ENCODE peak calls at places on chromosomes 13 and 19, in five cellular contexts. One of them, this sample, is unnamed.

GRCh38 chr19:41702208-41702651 is 6.2 kb upstream of the CEACAM5 start:
- DNase-seq in neuronal stem cell: no peak
- DNase-seq in transverse colon: no peak
- DNase-seq in psoas muscle: no peak
- DNase-seq in BJ: peak
- DNase-seq in this sample: no peak

GRCh38 chr19:58007285-58007684 is 4.7 kb upstream of the ZNF606 start:
- DNase-seq in psoas muscle: no peak
- DNase-seq in BJ: no peak
- DNase-seq in neuronal stem cell: no peak
- DNase-seq in transverse colon: no peak
- DNase-seq in this sample: no peak

GRCh38 chr19:7907544-7907943 is 3.9 kb downstream of the MAP2K7 start:
- DNase-seq in psoas muscle: no peak
- DNase-seq in transverse colon: peak
- DNase-seq in neuronal stem cell: no peak
- DNase-seq in BJ: no peak
- DNase-seq in this sample: no peak

GRCh38 chr13:26956532-26957142 is 196.1 kb upstream of the GPR12 start:
- DNase-seq in psoas muscle: no peak
- DNase-seq in transverse colon: peak
- DNase-seq in BJ: no peak
- DNase-seq in neuronal stem cell: no peak
- DNase-seq in this sample: no peak

GRCh38 chr13:79417741-79418140 is 11.7 kb upstream of the RBM26 start:
- DNase-seq in psoas muscle: no peak
- DNase-seq in BJ: no peak
- DNase-seq in transverse colon: no peak
- DNase-seq in neuronal stem cell: no peak
- DNase-seq in this sample: no peak

GRCh38 chr13:37168151-37168550 is 62.7 kb upstream of the CSNK1A1L start:
- DNase-seq in psoas muscle: no peak
- DNase-seq in BJ: no peak
- DNase-seq in transverse colon: no peak
- DNase-seq in neuronal stem cell: no peak
- DNase-seq in this sample: no peak

GRCh38 chr19:50555447-50556235 is 12.6 kb downstream of the LRRC4B start:
- DNase-seq in BJ: no peak
- DNase-seq in transverse colon: no peak
- DNase-seq in neuronal stem cell: no peak
- DNase-seq in psoas muscle: no peak
- DNase-seq in this sample: no peak

GRCh38 chr19:53101518-53101917 is 1.7 kb downstream of the ZNF160 start:
- DNase-seq in psoas muscle: no peak
- DNase-seq in BJ: no peak
- DNase-seq in transverse colon: no peak
- DNase-seq in neuronal stem cell: no peak
- DNase-seq in this sample: no peak

GRCh38 chr19:43776285-43776684 is 4.5 kb downstream of the KCNN4 start:
- DNase-seq in psoas muscle: no peak
- DNase-seq in transverse colon: no peak
- DNase-seq in neuronal stem cell: no peak
- DNase-seq in BJ: no peak
- DNase-seq in this sample: no peak

GRCh38 chr19:42362342-42362741 is 27.8 kb downstream of the CNFN start:
- DNase-seq in transverse colon: no peak
- DNase-seq in neuronal stem cell: no peak
- DNase-seq in BJ: no peak
- DNase-seq in psoas muscle: no peak
- DNase-seq in this sample: no peak

GRCh38 chr13:37475966-37476365 is 122.6 kb downstream of the POSTN start:
- DNase-seq in neuronal stem cell: no peak
- DNase-seq in transverse colon: no peak
- DNase-seq in psoas muscle: no peak
- DNase-seq in BJ: no peak
- DNase-seq in this sample: no peak

GRCh38 chr13:20505405-20506366 is 20.0 kb downstream of the CRYL1 start:
- DNase-seq in psoas muscle: no peak
- DNase-seq in neuronal stem cell: no peak
- DNase-seq in transverse colon: no peak
- DNase-seq in BJ: no peak
- DNase-seq in this sample: no peak

GRCh38 chr13:66069570-66069969 is 1160.6 kb downstream of the PCDH9 start:
- DNase-seq in transverse colon: no peak
- DNase-seq in neuronal stem cell: no peak
- DNase-seq in BJ: no peak
- DNase-seq in psoas muscle: no peak
- DNase-seq in this sample: no peak

GRCh38 chr19:47309608-47310007 is at the start of gene C5AR1:
- DNase-seq in BJ: no peak
- DNase-seq in psoas muscle: no peak
- DNase-seq in transverse colon: peak
- DNase-seq in neuronal stem cell: no peak
- DNase-seq in this sample: no peak

GRCh38 chr13:75963318-75963717 is 327.2 kb downstream of the LMO7 start:
- DNase-seq in BJ: no peak
- DNase-seq in transverse colon: no peak
- DNase-seq in neuronal stem cell: no peak
- DNase-seq in psoas muscle: no peak
- DNase-seq in this sample: no peak

GRCh38 chr19:1649706-1650626 is 2.4 kb downstream of the TCF3 start:
- DNase-seq in transverse colon: no peak
- DNase-seq in neuronal stem cell: no peak
- DNase-seq in psoas muscle: no peak
- DNase-seq in BJ: no peak
- DNase-seq in this sample: no peak
- H3K4me3 ChIP-seq in transverse colon: no peak
- H3K4me3 ChIP-seq in neuronal stem cell: peak
- H3K4me3 ChIP-seq in psoas muscle: no peak
- H3K4me3 ChIP-seq in BJ: peak
- H3K4me3 ChIP-seq in this sample: no peak

DNA sequence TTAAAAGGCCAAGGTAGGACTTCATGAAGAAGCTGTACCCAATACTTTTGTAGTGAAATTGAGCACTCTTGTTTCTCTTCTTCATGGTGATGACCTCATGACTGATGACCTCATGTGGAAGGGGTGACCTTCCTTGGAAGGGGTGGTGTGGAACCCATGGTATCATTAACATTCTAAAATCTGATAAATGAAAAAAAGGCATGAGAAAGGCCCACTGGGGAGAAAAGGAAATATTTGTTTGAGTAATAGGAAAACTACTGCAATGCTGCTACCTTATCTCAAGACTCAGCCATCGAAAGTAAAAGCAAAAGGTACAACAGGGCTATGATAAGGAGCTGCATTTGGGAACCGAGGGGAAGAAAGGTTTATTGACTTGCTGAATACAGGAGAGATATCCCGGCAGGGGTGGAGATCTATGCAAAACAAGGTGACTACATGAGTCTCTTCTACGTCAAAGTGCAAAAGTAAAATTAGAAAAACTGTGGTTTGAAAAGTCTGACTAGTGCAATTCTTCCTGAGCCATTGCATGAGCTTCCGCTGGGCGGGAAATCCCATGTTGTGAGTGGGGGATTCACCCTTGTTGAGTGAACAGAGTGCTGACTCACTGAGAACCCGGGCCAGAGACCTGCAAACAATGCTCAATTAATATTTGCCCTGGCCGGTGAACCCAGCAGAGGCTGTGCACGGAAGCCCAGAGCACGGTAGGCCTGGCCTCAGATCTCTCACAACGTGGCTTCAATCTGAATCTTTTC is 138.9 kb upstream of the RFC3 start:
- DNase-seq in transverse colon: peak
- DNase-seq in psoas muscle: peak
- DNase-seq in neuronal stem cell: no peak
- DNase-seq in BJ: no peak
- DNase-seq in this sample: no peak
- H3K4me3 ChIP-seq in transverse colon: peak
- H3K4me3 ChIP-seq in psoas muscle: no peak
- H3K4me3 ChIP-seq in neuronal stem cell: no peak
- H3K4me3 ChIP-seq in BJ: no peak
- H3K4me3 ChIP-seq in this sample: no peak

GRCh38 chr13:112605531-112605990 is 17.6 kb upstream of the TUBGCP3 start:
- DNase-seq in neuronal stem cell: no peak
- DNase-seq in BJ: no peak
- DNase-seq in psoas muscle: no peak
- DNase-seq in transverse colon: no peak
- DNase-seq in this sample: no peak
- H3K4me3 ChIP-seq in neuronal stem cell: peak
- H3K4me3 ChIP-seq in BJ: peak
- H3K4me3 ChIP-seq in psoas muscle: peak
- H3K4me3 ChIP-seq in transverse colon: peak
- H3K4me3 ChIP-seq in this sample: no peak

GRCh38 chr19:18683109-18683954 is at the start of gene CRTC1:
- DNase-seq in BJ: no peak
- DNase-seq in psoas muscle: peak
- DNase-seq in transverse colon: peak
- DNase-seq in neuronal stem cell: peak
- DNase-seq in this sample: peak

GRCh38 chr19:18683955-18684641 is 618 bp downstream of the CRTC1 start:
- DNase-seq in BJ: no peak
- DNase-seq in psoas muscle: no peak
- DNase-seq in transverse colon: no peak
- DNase-seq in neuronal stem cell: no peak
- DNase-seq in this sample: no peak

GRCh38 chr19:18682807-18683108 is 722 bp upstream of the CRTC1 start:
- DNase-seq in neuronal stem cell: no peak
- DNase-seq in transverse colon: no peak
- DNase-seq in BJ: no peak
- DNase-seq in psoas muscle: no peak
- DNase-seq in this sample: no peak

GRCh38 chr19:18685597-18686164 is 2.2 kb downstream of the CRTC1 start:
- DNase-seq in BJ: no peak
- DNase-seq in psoas muscle: no peak
- DNase-seq in neuronal stem cell: no peak
- DNase-seq in transverse colon: no peak
- DNase-seq in this sample: no peak

GRCh38 chr19:18684642-18684993 is 1.1 kb downstream of the CRTC1 start:
- DNase-seq in BJ: no peak
- DNase-seq in psoas muscle: no peak
- DNase-seq in neuronal stem cell: no peak
- DNase-seq in transverse colon: no peak
- DNase-seq in this sample: no peak
- H3K4me3 ChIP-seq in BJ: peak
- H3K4me3 ChIP-seq in psoas muscle: peak
- H3K4me3 ChIP-seq in neuronal stem cell: peak
- H3K4me3 ChIP-seq in transverse colon: no peak
- H3K4me3 ChIP-seq in this sample: no peak

GRCh38 chr19:49488863-49489537 is 1.6 kb downstream of the RPL13A start:
- DNase-seq in neuronal stem cell: no peak
- DNase-seq in BJ: no peak
- DNase-seq in transverse colon: no peak
- DNase-seq in psoas muscle: no peak
- DNase-seq in this sample: no peak

GRCh38 chr19:49491804-49492572 is 4.2 kb upstream of the RPS11 start:
- DNase-seq in transverse colon: no peak
- DNase-seq in BJ: no peak
- DNase-seq in neuronal stem cell: no peak
- DNase-seq in psoas muscle: no peak
- DNase-seq in this sample: no peak

GRCh38 chr19:49489601-49490167 is 2.3 kb downstream of the RPL13A start:
- DNase-seq in neuronal stem cell: no peak
- DNase-seq in BJ: no peak
- DNase-seq in psoas muscle: no peak
- DNase-seq in transverse colon: no peak
- DNase-seq in this sample: no peak

GRCh38 chr19:49491030-49491803 is 3.8 kb downstream of the RPL13A start:
- DNase-seq in BJ: no peak
- DNase-seq in transverse colon: no peak
- DNase-seq in neuronal stem cell: no peak
- DNase-seq in psoas muscle: no peak
- DNase-seq in this sample: no peak

DNA sequence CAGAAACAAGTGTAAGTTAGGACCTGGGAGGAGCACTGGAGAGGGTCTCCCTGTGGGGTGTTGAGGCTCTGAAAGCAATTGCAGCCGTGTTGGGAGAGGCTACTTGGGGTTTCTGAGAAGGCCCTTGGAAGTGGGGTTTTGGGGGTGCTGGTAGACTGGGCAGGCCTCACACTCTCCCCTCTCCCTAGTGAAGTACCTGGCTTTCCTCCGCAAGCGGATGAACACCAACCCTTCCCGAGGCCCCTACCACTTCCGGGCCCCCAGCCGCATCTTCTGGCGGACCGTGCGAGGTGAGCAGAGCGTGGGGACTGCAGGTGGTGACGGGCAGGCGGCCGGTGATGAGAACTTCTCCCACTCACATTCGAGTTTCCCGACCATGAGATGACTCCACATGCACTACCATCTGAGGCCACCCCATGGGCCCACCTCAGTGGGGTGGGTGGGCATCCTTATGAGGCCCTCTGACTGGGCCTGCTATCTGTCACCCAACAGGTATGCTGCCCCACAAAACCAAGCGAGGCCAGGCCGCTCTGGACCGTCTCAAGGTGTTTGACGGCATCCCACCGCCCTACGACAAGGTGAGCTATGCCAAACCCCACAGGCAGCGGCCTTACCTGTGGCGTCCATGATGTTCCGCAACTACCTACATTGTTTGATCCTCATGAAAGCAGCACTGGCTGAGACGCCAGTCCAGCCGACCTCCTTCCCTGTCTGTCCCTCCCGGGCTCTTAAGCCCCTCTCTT is 3.0 kb downstream of the RPL13A start:
- DNase-seq in neuronal stem cell: no peak
- DNase-seq in psoas muscle: no peak
- DNase-seq in BJ: no peak
- DNase-seq in transverse colon: no peak
- DNase-seq in this sample: no peak
- H3K4me3 ChIP-seq in neuronal stem cell: no peak
- H3K4me3 ChIP-seq in psoas muscle: peak
- H3K4me3 ChIP-seq in BJ: no peak
- H3K4me3 ChIP-seq in transverse colon: peak
- H3K4me3 ChIP-seq in this sample: no peak